ENCODE peak calls at places on chromosomes 5 and 9, in four cellular contexts. One of them, this sample, is unnamed.
A peak's percentile ranks its signal among the peaks of the same experiment; 100 is the strongest.

GRCh38 chr5:150059623-150060022 is 26.7 kb downstream of the CSF1R start:
- DNase-seq in neural crest cell: no peak
- DNase-seq in progenitor cell of endocrine pancreas: no peak
- DNase-seq in nephron progenitor cell: no peak
- DNase-seq in this sample: no peak

GRCh38 chr5:53431665-53432064 is 48.8 kb upstream of the FST start:
- DNase-seq in neural crest cell: no peak
- DNase-seq in progenitor cell of endocrine pancreas: no peak
- DNase-seq in nephron progenitor cell: no peak
- DNase-seq in this sample: no peak

GRCh38 chr9:88749420-88749819 is 214.4 kb downstream of the NXNL2 start:
- DNase-seq in neural crest cell: no peak
- DNase-seq in progenitor cell of endocrine pancreas: no peak
- DNase-seq in nephron progenitor cell: no peak
- DNase-seq in this sample: no peak

GRCh38 chr5:170286532-170286931 is 11.0 kb downstream of the LCP2 start:
- DNase-seq in neural crest cell: no peak
- DNase-seq in progenitor cell of endocrine pancreas: no peak
- DNase-seq in nephron progenitor cell: no peak
- DNase-seq in this sample: no peak

GRCh38 chr5:14880688-14881087 is 9.1 kb upstream of the ANKH start:
- DNase-seq in neural crest cell: no peak
- DNase-seq in progenitor cell of endocrine pancreas: no peak
- DNase-seq in nephron progenitor cell: no peak
- DNase-seq in this sample: no peak

GRCh38 chr5:39117401-39117800 is 43.2 kb upstream of the RICTOR start:
- DNase-seq in neural crest cell: no peak
- DNase-seq in progenitor cell of endocrine pancreas: no peak
- DNase-seq in nephron progenitor cell: no peak
- DNase-seq in this sample: no peak

GRCh38 chr5:13249854-13250253 is 694.6 kb downstream of the DNAH5 start:
- DNase-seq in neural crest cell: no peak
- DNase-seq in progenitor cell of endocrine pancreas: no peak
- DNase-seq in nephron progenitor cell: no peak
- DNase-seq in this sample: no peak

GRCh38 chr9:108473209-108474112 is 382.3 kb downstream of the ACTL7B start:
- DNase-seq in neural crest cell: no peak
- DNase-seq in progenitor cell of endocrine pancreas: no peak
- DNase-seq in nephron progenitor cell: no peak
- DNase-seq in this sample: no peak

GRCh38 chr5:138438724-138439536 is at the start of gene REEP2:
- DNase-seq in neural crest cell: peak; percentile 62
- DNase-seq in progenitor cell of endocrine pancreas: peak; percentile 57
- DNase-seq in nephron progenitor cell: peak; percentile 83
- DNase-seq in this sample: no peak

GRCh38 chr9:88799706-88800682 is 191.3 kb upstream of the S1PR3 start:
- DNase-seq in neural crest cell: no peak
- DNase-seq in progenitor cell of endocrine pancreas: no peak
- DNase-seq in nephron progenitor cell: no peak
- DNase-seq in this sample: no peak

GRCh38 chr5:14750712-14751111 is 86.2 kb downstream of the OTULIN start:
- DNase-seq in neural crest cell: no peak
- DNase-seq in progenitor cell of endocrine pancreas: no peak
- DNase-seq in nephron progenitor cell: no peak
- DNase-seq in this sample: no peak

GRCh38 chr5:6468870-6469269 is 20.2 kb downstream of the UBE2QL1 start:
- DNase-seq in neural crest cell: no peak
- DNase-seq in progenitor cell of endocrine pancreas: no peak
- DNase-seq in nephron progenitor cell: no peak
- DNase-seq in this sample: no peak

GRCh38 chr5:178373711-178374110 is 141.1 kb upstream of the PHYKPL start:
- DNase-seq in neural crest cell: no peak
- DNase-seq in progenitor cell of endocrine pancreas: no peak
- DNase-seq in nephron progenitor cell: no peak
- DNase-seq in this sample: no peak

GRCh38 chr9:109133533-109133932 is 13.8 kb upstream of the TMEM245 start:
- DNase-seq in neural crest cell: no peak
- DNase-seq in progenitor cell of endocrine pancreas: no peak
- DNase-seq in nephron progenitor cell: no peak
- DNase-seq in this sample: no peak

GRCh38 chr9:101421653-101422065 is 13.9 kb downstream of the ALDOB start:
- DNase-seq in neural crest cell: no peak
- DNase-seq in progenitor cell of endocrine pancreas: no peak
- DNase-seq in nephron progenitor cell: no peak
- DNase-seq in this sample: no peak

GRCh38 chr9:84748112-84748511 is 78.6 kb downstream of the NTRK2 start:
- DNase-seq in neural crest cell: no peak
- DNase-seq in progenitor cell of endocrine pancreas: no peak
- DNase-seq in nephron progenitor cell: no peak
- DNase-seq in this sample: no peak

GRCh38 chr5:168136340-168136739 is 155.1 kb upstream of the WWC1 start:
- DNase-seq in neural crest cell: no peak
- DNase-seq in progenitor cell of endocrine pancreas: no peak
- DNase-seq in nephron progenitor cell: no peak
- DNase-seq in this sample: no peak

GRCh38 chr9:27632254-27632653 is 59.0 kb upstream of the C9orf72 start:
- DNase-seq in neural crest cell: no peak
- DNase-seq in progenitor cell of endocrine pancreas: no peak
- DNase-seq in nephron progenitor cell: no peak
- DNase-seq in this sample: no peak

GRCh38 chr5:132777209-132778069 is at the start of gene SEPTIN8:
- DNase-seq in neural crest cell: peak; percentile 47
- DNase-seq in progenitor cell of endocrine pancreas: peak; percentile 35
- DNase-seq in nephron progenitor cell: peak; percentile 74
- DNase-seq in this sample: peak; percentile 87

GRCh38 chr9:90000925-90001324 is 396.1 kb downstream of the GADD45G start:
- DNase-seq in neural crest cell: no peak
- DNase-seq in progenitor cell of endocrine pancreas: no peak
- DNase-seq in nephron progenitor cell: no peak
- DNase-seq in this sample: no peak

GRCh38 chr9:124779368-124780059 is 2.6 kb downstream of the OLFML2A start:
- DNase-seq in neural crest cell: no peak
- DNase-seq in progenitor cell of endocrine pancreas: no peak
- DNase-seq in nephron progenitor cell: peak; percentile 36
- DNase-seq in this sample: peak; percentile 92

DNA sequence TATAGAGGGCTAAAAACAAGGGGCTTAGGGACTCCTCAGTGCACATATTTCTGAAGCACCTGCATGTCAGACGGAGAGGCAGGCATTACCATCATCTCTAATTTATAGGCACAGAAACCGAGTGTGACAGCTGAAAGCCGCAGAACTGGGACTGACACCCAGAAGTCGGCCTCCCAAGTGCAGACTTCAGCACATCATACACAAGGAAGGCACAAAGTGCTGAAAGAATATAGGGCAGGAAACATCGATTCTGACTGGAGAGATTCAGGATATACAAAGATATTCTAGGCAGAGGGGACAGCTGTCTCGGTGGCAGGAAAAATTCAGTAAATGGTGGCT is 11.2 kb downstream of the MRPS27 start:
- DNase-seq in neural crest cell: no peak
- DNase-seq in progenitor cell of endocrine pancreas: no peak
- DNase-seq in nephron progenitor cell: no peak
- DNase-seq in this sample: no peak
- TF ChIP-seq CTCF in neural crest cell: no peak
- TF ChIP-seq CTCF in progenitor cell of endocrine pancreas: no peak
- TF ChIP-seq CTCF in nephron progenitor cell: no peak
- TF ChIP-seq CTCF in this sample: no peak

DNA sequence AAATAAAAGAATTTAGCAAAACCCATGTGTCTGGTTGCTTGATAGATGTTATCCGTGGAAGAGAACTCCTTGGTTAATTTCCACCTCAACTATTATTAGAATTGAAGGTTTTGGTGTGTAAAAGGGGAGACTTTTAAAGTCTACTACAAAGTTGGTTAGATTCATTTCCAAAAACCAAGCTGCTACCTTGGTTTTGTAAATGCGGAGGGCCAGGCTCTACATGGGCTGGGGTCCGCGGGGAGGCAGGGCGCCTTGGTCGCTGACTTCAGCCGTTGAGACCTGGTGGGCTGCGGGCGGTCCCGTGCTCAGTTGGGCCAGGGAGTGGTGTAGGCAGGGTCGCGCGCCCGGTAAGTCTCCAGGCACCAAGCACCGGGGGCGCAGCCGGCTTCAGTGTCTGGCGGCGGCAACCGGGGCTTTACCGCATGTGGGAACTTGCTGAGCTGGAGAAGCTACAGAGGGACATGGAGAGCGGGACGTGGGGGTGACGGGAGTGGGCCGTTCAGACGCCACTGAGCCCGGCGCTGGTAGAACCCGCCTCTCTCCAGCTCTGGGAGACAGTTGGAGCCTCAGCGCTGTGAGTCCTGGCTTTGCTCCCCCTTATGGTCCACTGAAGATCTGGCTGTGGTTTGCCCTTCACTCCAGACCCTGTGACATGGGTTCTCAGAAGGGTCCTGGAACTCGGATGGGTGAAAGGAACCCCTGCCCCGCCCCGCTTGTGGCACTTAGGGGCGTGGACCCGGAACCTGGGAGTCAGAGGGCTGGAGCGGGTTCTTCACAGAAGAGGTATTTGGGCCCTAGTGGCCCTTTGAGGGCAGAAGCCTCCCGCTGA is 11.8 kb downstream of the NR2F1 start:
- DNase-seq in neural crest cell: peak; percentile 45
- DNase-seq in progenitor cell of endocrine pancreas: no peak
- DNase-seq in nephron progenitor cell: peak; percentile 51
- DNase-seq in this sample: no peak
- TF ChIP-seq CTCF in neural crest cell: no peak
- TF ChIP-seq CTCF in progenitor cell of endocrine pancreas: peak; percentile 9
- TF ChIP-seq CTCF in nephron progenitor cell: peak; percentile 7
- TF ChIP-seq CTCF in this sample: peak; percentile 15

GRCh38 chr5:94832685-94833084 is 214.2 kb downstream of the SLF1 start:
- DNase-seq in neural crest cell: no peak
- DNase-seq in progenitor cell of endocrine pancreas: no peak
- DNase-seq in nephron progenitor cell: no peak
- DNase-seq in this sample: no peak

DNA sequence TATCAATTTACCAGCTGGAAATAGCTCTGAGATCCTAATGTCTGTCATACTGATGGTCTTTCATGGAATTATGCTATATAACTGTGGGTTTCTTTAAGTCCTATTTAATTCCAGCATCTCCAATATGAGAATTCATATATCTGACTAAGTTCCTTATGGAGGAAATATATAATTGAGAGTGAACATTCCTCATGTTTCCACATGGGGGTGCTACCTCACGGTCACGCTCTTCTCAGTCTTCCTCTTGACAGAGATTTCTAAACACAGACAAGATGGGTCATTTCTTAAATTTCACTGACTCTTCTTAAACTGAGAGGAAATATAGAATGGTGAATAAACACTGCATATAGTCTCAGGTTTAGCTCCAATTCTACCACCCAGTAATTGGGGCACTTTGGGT is 212.1 kb downstream of the SLF1 start:
- DNase-seq in neural crest cell: no peak
- DNase-seq in progenitor cell of endocrine pancreas: no peak
- DNase-seq in nephron progenitor cell: no peak
- DNase-seq in this sample: no peak
- TF ChIP-seq CTCF in neural crest cell: peak; percentile 43
- TF ChIP-seq CTCF in progenitor cell of endocrine pancreas: peak; percentile 30
- TF ChIP-seq CTCF in nephron progenitor cell: peak; percentile 42
- TF ChIP-seq CTCF in this sample: peak; percentile 41

DNA sequence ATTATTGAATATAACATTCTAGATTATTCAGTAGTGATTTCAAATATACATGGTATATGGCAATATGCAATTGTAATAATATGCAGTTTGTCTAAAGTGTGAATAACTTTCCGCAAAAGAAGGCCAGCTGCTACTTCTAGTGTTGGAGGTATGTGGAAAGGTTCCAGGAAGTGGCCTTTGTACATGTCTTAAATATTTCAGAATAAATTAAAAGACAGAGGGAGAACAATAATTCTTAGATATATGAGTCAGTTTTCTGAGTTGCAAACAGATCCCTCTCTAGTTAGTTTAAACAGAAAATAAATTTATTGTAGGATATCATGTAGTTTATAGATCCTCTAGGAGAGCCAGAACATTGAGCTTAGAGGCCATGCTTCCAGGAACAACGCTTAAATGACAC is 210.8 kb upstream of the ELL2 start:
- DNase-seq in neural crest cell: no peak
- DNase-seq in progenitor cell of endocrine pancreas: no peak
- DNase-seq in nephron progenitor cell: no peak
- DNase-seq in this sample: no peak
- TF ChIP-seq CTCF in neural crest cell: no peak
- TF ChIP-seq CTCF in progenitor cell of endocrine pancreas: no peak
- TF ChIP-seq CTCF in nephron progenitor cell: no peak
- TF ChIP-seq CTCF in this sample: no peak

GRCh38 chr5:57097526-57097925 is 76.3 kb upstream of the GPBP1 start:
- DNase-seq in neural crest cell: no peak
- DNase-seq in progenitor cell of endocrine pancreas: no peak
- DNase-seq in nephron progenitor cell: no peak
- DNase-seq in this sample: peak; percentile 60

DNA sequence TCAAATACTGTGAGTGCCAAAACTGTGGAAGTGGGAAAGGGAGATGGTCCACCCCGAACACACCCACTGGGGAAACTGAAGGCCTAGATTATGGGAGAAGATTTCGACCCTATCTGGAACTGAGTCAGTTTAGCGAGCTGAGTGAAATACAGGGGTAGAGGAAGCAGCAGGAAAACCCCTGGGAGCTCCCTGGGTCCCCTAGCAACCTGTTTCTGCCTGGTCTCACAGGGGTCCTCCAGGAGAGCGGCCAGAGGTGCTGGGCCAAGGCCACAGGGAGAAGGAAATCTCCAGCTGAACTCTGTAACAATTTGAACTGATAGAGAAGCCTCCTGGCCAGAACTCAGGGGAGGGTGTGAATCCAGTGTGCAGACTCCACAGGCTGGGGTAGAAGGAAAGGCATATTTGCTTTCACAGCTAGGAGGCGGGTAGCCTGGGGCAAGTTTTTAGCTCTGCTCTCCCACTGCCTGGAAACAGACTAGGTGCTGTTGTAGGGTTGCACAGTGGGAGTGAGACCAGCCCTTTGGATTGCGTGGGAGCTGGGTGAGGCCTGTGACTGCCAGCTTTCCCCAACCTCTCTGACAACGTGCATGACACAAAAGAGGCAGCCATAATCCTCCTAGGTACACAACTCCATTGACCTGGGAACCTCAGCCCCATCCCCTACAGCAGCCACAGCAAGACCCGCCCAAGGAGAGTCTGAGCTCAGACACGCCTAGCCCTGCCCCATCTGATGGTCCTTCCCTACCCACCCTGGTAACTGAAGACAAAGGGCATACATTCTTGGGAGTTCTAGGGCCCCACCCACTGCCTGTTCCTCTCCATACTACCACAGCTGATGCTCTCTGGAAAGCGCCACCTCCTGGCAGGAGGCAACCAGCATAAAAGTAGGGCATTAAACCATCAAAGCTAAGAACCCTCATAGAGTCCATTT is 78.8 kb upstream of the GPBP1 start:
- DNase-seq in neural crest cell: no peak
- DNase-seq in progenitor cell of endocrine pancreas: no peak
- DNase-seq in nephron progenitor cell: no peak
- DNase-seq in this sample: peak; percentile 67
- TF ChIP-seq CTCF in neural crest cell: no peak
- TF ChIP-seq CTCF in progenitor cell of endocrine pancreas: no peak
- TF ChIP-seq CTCF in nephron progenitor cell: no peak
- TF ChIP-seq CTCF in this sample: no peak